ENCODE peak calls at places on chromosomes 3 and 15, in eight cellular contexts. P is activated CD8-positive, alpha-beta T cell treated with anti-CD3 and anti-CD28 coated beads for 36 hours; B is AG10803; X is OCI-LY7; Z is heart right ventricle; L is astrocyte of the spinal cord; U is A673; K is cardiac muscle cell. A is an unnamed sample.
A peak's percentile ranks its signal among the peaks of the same experiment; 100 is the strongest.

GRCh38 chr3:121834079-121834730 is 655 bp downstream of the IQCB1 start:
- DNase-seq in L (no peak), P (peak; percentile 7), U (no peak), B (no peak), K (peak; percentile 19), X (peak; percentile 37), Z (no peak), A (peak; percentile 8)

GRCh38 chr3:101069796-101070195 is 76.6 kb upstream of the ABI3BP start:
- DNase-seq in K (no peak), Z (no peak), B (peak; percentile 44), P (no peak), U (no peak), X (no peak), L (peak; percentile 1), A (no peak)

GRCh38 chr3:106399208-106399607 is 530.4 kb upstream of the CBLB start:
- DNase-seq in L (no peak), K (no peak), Z (no peak), B (peak; percentile 11), U (no peak), X (no peak), P (no peak), A (no peak)

GRCh38 chr15:98035577-98036010 is 75.1 kb downstream of the ARRDC4 start:
- DNase-seq in P (no peak), Z (no peak), L (no peak), X (no peak), K (no peak), U (no peak), B (no peak), A (no peak)

GRCh38 chr3:82157952-82158351 is 396.5 kb upstream of the GBE1 start:
- DNase-seq in U (no peak), X (no peak), Z (no peak), L (peak; percentile 63), B (peak; percentile 39), P (no peak), K (peak; percentile 41), A (no peak)

GRCh38 chr15:69862540-69862939 is 235.2 kb downstream of the TLE3 start:
- DNase-seq in Z (no peak), L (no peak), B (no peak), K (peak; percentile 40), U (no peak), X (no peak), P (no peak), A (no peak)

GRCh38 chr3:121552379-121552778 is 6.6 kb upstream of the POLQ start:
- DNase-seq in Z (no peak), K (peak; percentile 19), X (no peak), U (no peak), B (no peak), L (no peak), P (no peak), A (no peak)

GRCh38 chr3:10527295-10528016 is 22.1 kb upstream of the ATP2B2 start:
- DNase-seq in K (no peak), B (no peak), X (no peak), P (no peak), U (no peak), L (no peak), Z (no peak), A (no peak)

GRCh38 chr3:100873624-100874023 is 119.6 kb downstream of the ABI3BP start:
- DNase-seq in K (no peak), L (no peak), B (no peak), Z (no peak), X (no peak), U (no peak), P (no peak), A (no peak)

GRCh38 chr15:36666228-36666627 is 86.8 kb downstream of the CDIN1 start:
- DNase-seq in U (no peak), Z (no peak), B (no peak), L (no peak), X (no peak), P (no peak), K (no peak), A (no peak)

GRCh38 chr3:31610700-31611275 is 78.1 kb downstream of the STT3B start:
- DNase-seq in B (peak; percentile 30), K (peak; percentile 63), X (peak; percentile 23), U (peak; percentile 60), Z (peak; percentile 26), P (peak; percentile 15), L (peak; percentile 50), A (no peak)

GRCh38 chr3:37892917-37893595 is 31.4 kb downstream of the CTDSPL start:
- DNase-seq in U (no peak), Z (peak; percentile 67), K (peak; percentile 46), X (no peak), B (peak; percentile 23), P (no peak), L (no peak), A (no peak)

GRCh38 chr3:2099779-2100191 is 1.1 kb downstream of the CNTN4 start:
- DNase-seq in U (peak; percentile 13), L (no peak), Z (no peak), X (no peak), B (no peak), P (no peak), K (no peak), A (peak; percentile 6)

GRCh38 chr15:68644088-68644904 is 65.5 kb downstream of the CORO2B start:
- DNase-seq in P (no peak), Z (no peak), B (peak; percentile 84), X (no peak), L (peak; percentile 65), K (peak; percentile 82), U (peak; percentile 58), A (no peak)

GRCh38 chr3:11638669-11639402 is 4.9 kb downstream of the VGLL4 start:
- DNase-seq in P (no peak), U (no peak), B (no peak), K (no peak), X (no peak), Z (no peak), L (no peak), A (no peak)

GRCh38 chr3:106337116-106337515 is 468.3 kb upstream of the CBLB start:
- DNase-seq in K (no peak), Z (no peak), P (no peak), L (no peak), U (no peak), B (peak; percentile 45), X (no peak), A (no peak)

GRCh38 chr3:159626598-159626997 is 362.0 kb upstream of the IL12A start:
- DNase-seq in U (no peak), L (no peak), X (no peak), P (no peak), B (no peak), K (no peak), Z (no peak), A (no peak)

GRCh38 chr15:37058316-37058985 is 41.9 kb downstream of the MEIS2 start:
- DNase-seq in Z (no peak), B (no peak), L (no peak), P (no peak), X (no peak), K (no peak), U (no peak), A (no peak)

GRCh38 chr3:177977381-177978158 is 558.7 kb upstream of the KCNMB2 start:
- DNase-seq in X (no peak), P (no peak), L (peak; percentile 91), Z (no peak), B (peak; percentile 93), K (peak; percentile 81), U (peak; percentile 90), A (no peak)

GRCh38 chr3:9779721-9780450 is 10.1 kb upstream of the CAMK1 start:
- DNase-seq in X (peak; percentile 81), U (no peak), B (no peak), P (peak; percentile 79), Z (no peak), L (no peak), K (no peak), A (no peak)

GRCh38 chr3:128497305-128498126 is 4.5 kb upstream of the GATA2 start:
- DNase-seq in U (peak; percentile 85), X (peak; percentile 61), K (peak; percentile 38), B (no peak), P (peak; percentile 81), L (no peak), Z (peak; percentile 76), A (peak; percentile 82)

GRCh38 chr3:128498901-128499530 is 6.0 kb upstream of the GATA2 start:
- DNase-seq in P (no peak), L (no peak), B (no peak), Z (no peak), X (no peak), K (no peak), U (no peak), A (no peak)

GRCh38 chr3:128499724-128500275 is 6.8 kb upstream of the GATA2 start:
- DNase-seq in Z (no peak), P (no peak), U (no peak), X (no peak), K (peak; percentile 46), L (no peak), B (no peak), A (no peak)

GRCh38 chr3:128496602-128497304 is 3.8 kb upstream of the GATA2 start:
- DNase-seq in B (peak; percentile 48), X (no peak), U (no peak), Z (no peak), L (no peak), P (no peak), K (peak; percentile 52), A (no peak)

GRCh38 chr3:128498127-128498626 is 5.2 kb upstream of the GATA2 start:
- DNase-seq in K (no peak), U (no peak), B (no peak), L (no peak), P (no peak), Z (no peak), X (no peak), A (no peak)
- TF ChIP-seq CTCF in K (no peak), U (peak; percentile 2), B (no peak), L (no peak), P (peak; percentile 41), Z (no peak), X (peak; percentile 52), A (no peak)

GRCh38 chr3:108090701-108091497 is at the start of gene CD47:
- DNase-seq in U (peak; percentile 90), B (peak; percentile 86), P (peak; percentile 93), X (peak; percentile 90), L (peak; percentile 86), Z (peak; percentile 94), K (peak; percentile 92), A (peak; percentile 93)
- TF ChIP-seq CTCF in U (no peak), B (no peak), P (no peak), X (peak; percentile 5), L (no peak), Z (no peak), K (no peak), A (no peak)

DNA sequence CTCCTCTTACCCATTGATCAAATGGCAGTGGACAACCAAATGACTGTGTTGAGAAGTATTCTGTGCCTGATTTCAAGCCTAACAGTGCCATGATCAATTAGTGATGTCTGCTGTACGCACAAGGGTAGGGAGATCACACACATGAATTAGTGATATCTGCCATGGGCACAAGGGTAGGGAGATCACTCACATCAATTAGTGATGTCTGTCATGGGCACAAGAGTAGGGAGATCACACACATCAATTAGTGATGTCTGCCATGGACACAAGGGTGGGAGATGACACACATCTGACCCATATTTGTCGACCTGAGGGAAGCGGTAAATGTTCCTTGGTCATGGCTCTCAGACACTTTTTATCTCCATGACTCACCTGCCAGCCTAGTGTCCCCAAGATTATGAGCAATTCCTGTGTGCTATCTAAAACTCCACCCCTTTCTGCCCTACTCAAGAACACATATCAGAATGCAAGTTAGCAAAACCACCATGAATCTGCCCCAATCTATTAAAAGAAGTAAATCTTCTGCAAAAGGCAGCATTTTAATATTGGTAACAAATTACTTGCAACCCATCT is 165.0 kb downstream of the NTRK3 start:
- DNase-seq in B (no peak), K (no peak), X (no peak), Z (no peak), U (no peak), L (no peak), P (no peak), A (no peak)
- TF ChIP-seq CTCF in B (no peak), K (no peak), X (no peak), Z (no peak), U (no peak), L (no peak), P (no peak), A (no peak)

GRCh38 chr3:134312873-134313838 is 61.1 kb downstream of the AMOTL2 start:
- DNase-seq in U (no peak), P (no peak), K (peak; percentile 89), X (no peak), B (peak; percentile 86), L (peak; percentile 77), Z (peak; percentile 62), A (peak; percentile 44)
- TF ChIP-seq CTCF in U (no peak), P (peak; percentile 13), K (peak; percentile 36), X (no peak), B (peak; percentile 35), L (peak; percentile 42), Z (peak; percentile 53), A (peak; percentile 54)